ENCODE peak calls at places on chromosomes 11 and 22, in six cellular contexts. O is A549; Q is Peyer's patch; V is right cardiac atrium; R is CD8-positive, alpha-beta memory T cell; X is heart left ventricle. T is an unnamed sample.

GRCh38 chr11:5611627-5612026 is 13.2 kb upstream of the TRIM34 start:
- DNase-seq in V (no peak), X (no peak), R (no peak), Q (no peak), O (peak; percentile 38), T (no peak)

GRCh38 chr11:1304376-1304775 is 5.1 kb downstream of the TOLLIP start:
- DNase-seq in Q (peak; percentile 13), O (peak; percentile 47), V (no peak), R (no peak), X (no peak), T (no peak)

GRCh38 chr11:64132388-64132771 is 33.5 kb downstream of the MACROD1 start:
- DNase-seq in X (no peak), R (no peak), Q (no peak), V (no peak), O (no peak), T (no peak)

GRCh38 chr22:41526226-41526531 is 18.1 kb downstream of the POLR3H start:
- DNase-seq in O (no peak), V (no peak), X (no peak), Q (no peak), R (no peak), T (no peak)

GRCh38 chr11:79042824-79043223 is 398.0 kb downstream of the TENM4 start:
- DNase-seq in V (no peak), O (no peak), X (no peak), Q (no peak), R (no peak), T (peak; percentile 66)

GRCh38 chr11:2768471-2769408 is 68.9 kb upstream of the KCNQ1OT1 start:
- DNase-seq in V (no peak), Q (peak; percentile 5), R (no peak), O (peak; percentile 14), X (no peak), T (peak; percentile 61)

GRCh38 chr22:40853330-40853729 is 3.1 kb downstream of the ST13 start:
- DNase-seq in V (no peak), O (no peak), Q (no peak), R (no peak), X (no peak), T (no peak)

GRCh38 chr11:61961570-61962212 is 5.7 kb downstream of the FTH1 start:
- DNase-seq in O (peak; percentile 72), V (peak; percentile 85), R (no peak), X (peak; percentile 89), Q (no peak), T (no peak)

DNA sequence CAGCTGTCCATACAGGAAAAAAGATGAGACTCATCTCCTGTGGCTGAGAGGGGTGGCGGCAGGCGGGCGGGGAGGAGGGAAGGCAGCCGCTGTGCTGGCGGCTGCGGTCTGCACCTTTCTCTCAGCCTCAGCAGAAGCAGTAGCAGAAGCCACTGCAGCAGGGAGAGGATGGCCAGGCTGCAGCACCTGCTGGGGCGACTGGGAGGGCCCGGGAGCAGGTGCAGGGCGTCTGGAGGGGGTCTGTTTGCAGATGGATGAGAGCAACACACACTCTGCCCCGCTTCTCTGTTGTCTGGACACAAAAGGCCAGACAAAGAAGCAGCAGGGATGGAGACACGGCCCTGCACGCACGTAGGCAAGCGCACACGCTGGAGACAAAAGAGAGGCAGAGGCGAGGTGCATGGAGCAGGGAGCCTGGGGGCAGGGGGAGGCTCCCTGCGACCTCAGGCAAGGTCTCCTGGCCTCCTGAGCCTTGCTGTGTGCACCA is 9.3 kb upstream of the MIAT start:
- DNase-seq in Q (peak; percentile 38), O (no peak), R (peak; percentile 68), X (no peak), V (no peak), T (no peak)
- H3K4me1 ChIP-seq in Q (peaks cover 4% of the 10 kb centered on the region), O (peaks cover 5% of the 10 kb centered on the region), R (peaks cover 51% of the 10 kb centered on the region), X (no peaks in the 10 kb centered on the region), V (peaks cover 3% of the 10 kb centered on the region), T (no peaks in the 10 kb centered on the region)

GRCh38 chr22:30247561-30247960 is 1.0 kb upstream of the LIF start:
- DNase-seq in O (no peak), V (no peak), X (no peak), Q (no peak), R (no peak), T (no peak)

GRCh38 chr22:30246962-30247376 is 410 bp upstream of the LIF start:
- DNase-seq in X (no peak), V (no peak), O (no peak), R (no peak), Q (no peak), T (no peak)

GRCh38 chr22:30247974-30248373 is 1.4 kb upstream of the LIF start:
- DNase-seq in R (no peak), V (no peak), O (no peak), Q (no peak), X (no peak), T (no peak)

GRCh38 chr22:30249049-30250038 is 2.8 kb upstream of the LIF start:
- DNase-seq in O (no peak), Q (no peak), R (no peak), V (peak; percentile 90), X (peak; percentile 79), T (no peak)

DNA sequence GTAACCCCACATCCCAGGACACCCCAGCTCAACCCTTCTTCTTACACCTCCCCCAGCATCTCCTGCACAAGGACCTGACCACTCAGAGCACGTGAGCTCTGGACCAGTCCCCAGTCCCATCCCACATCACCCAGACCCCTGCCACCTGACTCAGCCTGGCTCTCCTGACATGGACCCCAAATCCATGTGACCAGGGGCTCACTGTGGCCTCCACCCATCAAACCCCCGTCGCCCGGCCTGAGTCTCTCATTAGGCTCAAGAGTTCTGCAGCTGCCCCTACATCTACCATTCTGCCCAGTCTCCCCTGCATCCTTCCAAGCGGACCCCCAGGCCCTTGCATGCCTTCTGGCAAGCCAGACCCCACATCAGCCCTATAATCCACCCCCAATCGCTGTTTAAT is 1.9 kb upstream of the LIF start:
- DNase-seq in Q (no peak), O (no peak), X (no peak), V (no peak), R (no peak), T (no peak)
- H3K4me1 ChIP-seq in Q (peaks cover 4% of the 10 kb centered on the region), O (peaks cover 100% of the 10 kb centered on the region), X (peaks cover 9% of the 10 kb centered on the region), V (no peaks in the 10 kb centered on the region), R (peaks cover 19% of the 10 kb centered on the region), T (peaks cover 28% of the 10 kb centered on the region)

DNA sequence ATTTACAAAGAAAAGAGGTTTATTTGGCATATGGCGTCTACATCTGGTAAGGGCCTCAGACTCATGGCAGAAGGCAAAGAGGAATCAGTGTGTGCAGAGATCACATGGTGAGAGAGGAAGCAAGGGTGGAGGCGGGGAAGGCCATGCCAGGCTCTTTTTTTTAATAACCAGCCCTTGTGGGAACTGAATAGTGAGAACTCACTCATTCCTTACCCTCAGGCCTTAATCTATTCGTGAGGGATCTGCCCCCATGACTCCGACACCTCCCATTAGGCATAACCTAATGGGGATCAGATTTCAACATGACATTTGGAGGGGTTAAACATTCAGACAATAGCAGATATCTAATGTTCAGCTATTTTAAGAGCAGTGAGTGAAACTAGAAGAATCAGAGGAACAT is 55.7 kb downstream of the ATM start:
- DNase-seq in R (no peak), X (no peak), V (no peak), O (no peak), Q (no peak), T (peak; percentile 8)
- H3K4me1 ChIP-seq in R (peaks cover 18% of the 10 kb centered on the region), X (no peaks in the 10 kb centered on the region), V (no peaks in the 10 kb centered on the region), O (no peaks in the 10 kb centered on the region), Q (no peaks in the 10 kb centered on the region), T (no peaks in the 10 kb centered on the region)

DNA sequence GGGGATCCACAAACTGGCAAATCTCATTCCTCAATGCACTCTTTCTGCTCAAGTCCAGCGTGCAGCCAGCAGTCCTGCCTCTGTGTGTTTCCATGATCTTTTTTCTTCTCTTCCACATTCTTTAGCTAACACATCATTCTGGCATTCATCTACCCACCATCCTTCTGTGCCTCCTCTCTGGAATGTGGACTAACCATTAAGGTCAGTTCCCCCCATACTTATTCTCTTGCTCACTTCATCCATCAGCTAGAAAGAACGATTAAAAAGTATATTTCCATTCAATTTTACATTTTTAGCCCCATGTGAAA is 7.8 kb downstream of the KIRREL3 start:
- DNase-seq in O (peak; percentile 29), R (no peak), V (no peak), X (no peak), Q (no peak), T (peak; percentile 58)
- H3K4me1 ChIP-seq in O (peaks cover 78% of the 10 kb centered on the region), R (no peaks in the 10 kb centered on the region), V (peaks cover 3% of the 10 kb centered on the region), X (no peaks in the 10 kb centered on the region), Q (no peaks in the 10 kb centered on the region), T (no peaks in the 10 kb centered on the region)

DNA sequence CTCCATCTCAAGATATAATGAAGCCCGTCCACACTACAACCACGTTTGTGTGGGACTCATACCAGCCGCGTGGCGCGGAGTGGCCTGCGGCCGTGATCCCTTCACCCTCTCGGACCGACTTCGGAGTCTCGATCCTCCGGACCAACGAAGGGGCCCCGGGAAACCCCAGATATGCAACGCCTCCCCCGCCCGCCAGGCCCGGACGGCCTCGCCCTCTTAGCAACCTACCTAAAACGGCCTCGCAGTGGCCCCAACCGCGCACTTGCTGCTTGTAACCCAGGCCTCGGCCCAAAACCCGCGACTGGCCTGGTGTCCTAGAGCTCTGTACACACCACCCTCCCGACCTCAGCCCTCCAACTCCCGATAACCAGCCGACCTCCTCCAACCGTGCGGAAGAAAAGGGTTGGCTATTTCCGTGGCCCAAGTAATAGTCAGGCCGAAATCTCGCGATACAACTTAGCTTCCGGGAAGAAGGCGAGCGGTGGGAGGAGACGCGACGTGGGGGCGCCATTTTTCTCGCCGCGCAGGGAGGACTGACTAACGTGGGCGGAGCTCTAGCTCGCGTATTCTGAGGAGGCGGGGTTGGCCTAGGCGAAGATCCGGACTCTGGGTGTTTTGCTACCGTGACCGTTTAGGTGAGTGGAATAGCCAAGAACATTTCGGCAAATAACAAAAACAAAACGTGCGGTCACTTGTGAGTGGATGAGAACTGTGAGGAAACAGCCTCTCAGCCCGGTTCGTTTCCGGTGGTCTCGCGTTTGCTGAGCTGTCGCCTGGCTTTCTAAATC is at the start of the genes C11orf54 and TAF1D:
- DNase-seq in Q (peak; percentile 97), R (peak; percentile 98), O (peak; percentile 97), V (peak; percentile 98), X (peak; percentile 98), T (peak; percentile 93)
- H3K4me1 ChIP-seq in Q (no peaks in the 10 kb centered on the region), R (peaks cover 52% of the 10 kb centered on the region), O (peaks cover 52% of the 10 kb centered on the region), V (peaks cover 9% of the 10 kb centered on the region), X (peaks cover 9% of the 10 kb centered on the region), T (peaks cover 21% of the 10 kb centered on the region)

GRCh38 chr11:8757533-8757932 is 74.9 kb downstream of the RPL27A start:
- DNase-seq in Q (no peak), V (no peak), R (no peak), O (no peak), X (no peak), T (no peak)

GRCh38 chr11:8758619-8759169 is 76.1 kb downstream of the RPL27A start:
- DNase-seq in O (no peak), Q (no peak), V (no peak), R (no peak), X (no peak), T (no peak)

GRCh38 chr11:8763070-8763469 is 80.5 kb downstream of the RPL27A start:
- DNase-seq in Q (no peak), V (no peak), R (no peak), X (no peak), O (no peak), T (no peak)

GRCh38 chr11:8759634-8760033 is 77.0 kb downstream of the RPL27A start:
- DNase-seq in Q (no peak), V (no peak), X (peak; percentile 50), R (no peak), O (no peak), T (no peak)

GRCh38 chr11:8760896-8761295 is 78.3 kb downstream of the RPL27A start:
- DNase-seq in X (no peak), O (no peak), Q (no peak), V (no peak), R (no peak), T (no peak)
- H3K4me1 ChIP-seq in X (peaks cover 33% of the 10 kb centered on the region), O (peaks cover 21% of the 10 kb centered on the region), Q (no peaks in the 10 kb centered on the region), V (peaks cover 23% of the 10 kb centered on the region), R (no peaks in the 10 kb centered on the region), T (no peaks in the 10 kb centered on the region)